ENCODE peak calls at places on chromosome 12, in four cellular contexts. Z is activated CD8-positive, alpha-beta memory T cell treated with anti-CD3 and anti-CD28 coated beads, Interleukin-2, amount 10 ng/mL, durations not matched to agents 7 days and 5 days; O is SK-N-SH treated with all-trans-retinoic acid at 6 μM for 48 hours; R is psoas muscle. I is an unnamed sample.

GRCh38 chr12:108129017-108129812 is at the start of gene WSCD2:
- ATAC-seq in Z (no peak), O (peak; percentile 53), R (peak; percentile 56), I (peak; percentile 23)

GRCh38 chr12:66279127-66279712 is 23.1 kb upstream of the HELB start:
- ATAC-seq in O (peak; percentile 69), R (no peak), Z (peak; percentile 79), I (peak; percentile 54)

GRCh38 chr12:52246720-52247621 is 13.9 kb downstream of the KRT7 start:
- ATAC-seq in R (peak; percentile 76), O (no peak), Z (peak; percentile 31), I (peak; percentile 8)

GRCh38 chr12:116358850-116359761 is 81.6 kb upstream of the MED13L start:
- ATAC-seq in Z (peak; percentile 96), R (peak; percentile 84), O (peak; percentile 98), I (peak; percentile 95)

GRCh38 chr12:62308201-62308600 is 48.0 kb downstream of the USP15 start:
- ATAC-seq in Z (no peak), R (peak; percentile 27), O (no peak), I (peak; percentile 26)

GRCh38 chr12:130086248-130086647 is 76.0 kb upstream of the FZD10 start:
- ATAC-seq in R (no peak), Z (no peak), O (no peak), I (no peak)

GRCh38 chr12:40099423-40099853 is 6.4 kb downstream of the SLC2A13 start:
- ATAC-seq in R (no peak), O (no peak), Z (no peak), I (no peak)

GRCh38 chr12:109777544-109777943 is 55.7 kb downstream of the TRPV4 start:
- ATAC-seq in Z (peak; percentile 81), O (no peak), R (no peak), I (peak; percentile 88)